ENCODE peak calls at places on chromosomes 12 and 14, in ten cellular contexts. Y, F, O, E, K, P, G, B, R and I are unnamed samples.
A peak's percentile ranks its signal among the peaks of the same experiment; 100 is the strongest.

GRCh38 chr14:76924363-76925151 is 98.3 kb downstream of the LRRC74A start:
- DNase-seq in Y (no peak), F (peak; percentile 53), O (no peak), E (no peak), K (no peak), P (no peak), G (no peak), B (no peak), R (no peak), I (peak; percentile 83)

GRCh38 chr14:90698379-90698869 is 117.8 kb downstream of the TTC7B start:
- DNase-seq in Y (no peak), F (peak; percentile 49), O (no peak), E (peak; percentile 58), K (peak; percentile 77), P (peak; percentile 58), G (peak; percentile 18), B (no peak), R (no peak), I (peak; percentile 69)

GRCh38 chr14:51079489-51079888 is 15.4 kb downstream of the TRIM9 start:
- DNase-seq in Y (no peak), F (no peak), O (no peak), E (no peak), K (no peak), P (no peak), G (no peak), B (no peak), R (no peak), I (no peak)

GRCh38 chr12:52486166-52487105 is 6.6 kb downstream of the KRT6A start:
- DNase-seq in Y (no peak), F (no peak), O (no peak), E (no peak), K (no peak), P (no peak), G (no peak), B (no peak), R (no peak), I (no peak)

GRCh38 chr14:64643709-64644108 is 60.5 kb upstream of the PLEKHG3 start:
- DNase-seq in Y (no peak), F (no peak), O (no peak), E (no peak), K (no peak), P (no peak), G (no peak), B (no peak), R (no peak), I (no peak)

GRCh38 chr14:91250912-91251311 is 6.4 kb upstream of the GPR68 start:
- DNase-seq in Y (no peak), F (no peak), O (no peak), E (no peak), K (no peak), P (no peak), G (no peak), B (no peak), R (no peak), I (no peak)

GRCh38 chr12:95959107-95959506 is 16.0 kb downstream of the AMDHD1 start:
- DNase-seq in Y (no peak), F (no peak), O (no peak), E (no peak), K (no peak), P (peak; percentile 14), G (no peak), B (no peak), R (no peak), I (no peak)

GRCh38 chr14:51004801-51005526 is 60.7 kb upstream of the PYGL start:
- DNase-seq in Y (no peak), F (peak; percentile 25), O (no peak), E (no peak), K (no peak), P (peak; percentile 51), G (no peak), B (no peak), R (no peak), I (no peak)

GRCh38 chr14:67833403-67833802 is 13.8 kb downstream of the RAD51B start:
- DNase-seq in Y (no peak), F (no peak), O (no peak), E (no peak), K (no peak), P (no peak), G (no peak), B (no peak), R (no peak), I (no peak)

GRCh38 chr12:102347761-102348160 is 132.6 kb downstream of the IGF1 start:
- DNase-seq in Y (no peak), F (no peak), O (no peak), E (no peak), K (no peak), P (no peak), G (no peak), B (no peak), R (no peak), I (no peak)

GRCh38 chr14:100066984-100067383 is 1.8 kb downstream of the EVL start:
- DNase-seq in Y (peak; percentile 39), F (no peak), O (no peak), E (no peak), K (no peak), P (no peak), G (no peak), B (no peak), R (no peak), I (no peak)

GRCh38 chr12:75722714-75723200 is 211.3 kb upstream of the KRR1 start:
- DNase-seq in Y (no peak), F (peak; percentile 75), O (peak; percentile 28), E (peak; percentile 53), K (no peak), P (peak; percentile 93), G (peak; percentile 18), B (peak; percentile 69), R (no peak), I (peak; percentile 59)

GRCh38 chr12:46585854-46586621 is 213.5 kb upstream of the SLC38A2 start:
- DNase-seq in Y (peak; percentile 68), F (no peak), O (no peak), E (no peak), K (no peak), P (peak; percentile 92), G (no peak), B (no peak), R (no peak), I (peak; percentile 35)

DNA sequence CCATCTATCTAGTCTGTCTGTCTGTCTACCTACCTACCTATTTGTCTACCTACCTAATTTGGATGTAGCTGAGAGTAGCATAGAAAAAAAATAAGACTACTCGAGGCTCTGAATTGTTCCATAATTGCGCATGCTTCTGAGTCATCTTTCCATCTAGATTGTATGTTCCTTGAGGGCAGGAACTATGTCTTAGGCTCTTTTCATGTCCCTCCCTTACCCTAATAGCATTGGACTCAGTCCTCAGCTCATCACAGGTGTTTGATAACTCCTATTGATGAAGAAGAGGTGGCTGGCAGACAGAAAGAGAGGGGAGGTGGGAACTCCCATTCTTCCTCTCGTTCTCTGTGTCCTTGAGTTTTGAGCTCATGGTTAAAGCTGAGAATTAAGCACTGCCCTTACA is 263.7 kb downstream of the TTC6 start:
- DNase-seq in Y (no peak), F (no peak), O (no peak), E (no peak), K (no peak), P (no peak), G (no peak), B (no peak), R (no peak), I (no peak)
- H3K4me3 ChIP-seq in Y (no peak overlapping the region), F (no peak overlapping the region), O (no peak overlapping the region), E (no peak overlapping the region), K (no peak overlapping the region), P (no peak overlapping the region), G (no peak overlapping the region), B (no peak overlapping the region), R (no peak overlapping the region), I (no peak overlapping the region)

GRCh38 chr12:104215638-104216297 is at the start of gene TXNRD1:
- DNase-seq in Y (peak; percentile 80), F (peak; percentile 90), O (peak; percentile 19), E (peak; percentile 58), K (peak; percentile 92), P (peak; percentile 76), G (peak; percentile 55), B (peak; percentile 63), R (peak; percentile 88), I (peak; percentile 87)
- TF ChIP-seq POLR2A in Y (no peak), F (peak; percentile 92), O (peak; percentile 81), E (no peak), K (peak; percentile 65), P (peak; percentile 63), G (peak; percentile 37), B (no peak), R (peak; percentile 14), I (no peak)

GRCh38 chr12:130838951-130839769 is at the start of gene STX2:
- DNase-seq in Y (peak; percentile 81), F (peak; percentile 85), O (peak; percentile 30), E (peak; percentile 57), K (peak; percentile 95), P (peak; percentile 74), G (peak; percentile 83), B (peak; percentile 70), R (no peak), I (peak; percentile 86)
- TF ChIP-seq CTCF in Y (no peak), F (peak; percentile 18), O (no peak), E (no peak), K (peak; percentile 38), P (peak; percentile 44), G (peak; percentile 17), B (peak; percentile 6), R (no peak), I (no peak)

GRCh38 chr12:124515981-124516380 is 51.4 kb downstream of the NCOR2 start:
- DNase-seq in Y (no peak), F (peak; percentile 54), O (no peak), E (peak; percentile 77), K (peak; percentile 77), P (no peak), G (no peak), B (no peak), R (no peak), I (no peak)
- H3K4me3 ChIP-seq in Y (no peak overlapping the region), F (no peak overlapping the region), O (no peak overlapping the region), E (peak overlapping the region; percentile 6), K (peak overlapping the region; percentile 78), P (no peak overlapping the region), G (peak overlapping the region; percentile 62), B (peak overlapping the region; percentile 47), R (peak overlapping the region; percentile 6), I (no peak overlapping the region)

DNA sequence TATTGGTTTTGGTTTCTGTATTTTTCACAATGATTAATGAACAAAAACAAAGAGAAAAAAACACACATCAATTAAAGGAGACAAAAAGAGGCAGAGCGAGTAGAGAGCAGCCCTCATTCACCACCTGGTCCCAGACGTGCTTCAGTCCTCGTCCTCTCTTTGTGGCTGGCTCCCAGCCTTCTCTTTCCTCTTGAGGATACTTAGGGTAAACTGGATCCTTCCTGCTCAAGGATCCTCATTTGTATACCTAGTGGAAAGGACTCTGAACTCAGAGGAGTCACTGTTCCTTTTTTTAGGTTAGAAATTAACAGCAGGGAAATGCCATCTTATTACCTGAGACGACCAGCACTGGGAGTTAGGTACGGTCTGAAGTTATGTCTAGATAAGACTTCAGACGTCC is 9.7 kb downstream of the MLEC start:
- DNase-seq in Y (no peak), F (no peak), O (no peak), E (no peak), K (no peak), P (no peak), G (no peak), B (no peak), R (no peak), I (peak; percentile 82)
- TF ChIP-seq POLR2A in Y (no peak), F (no peak), O (no peak), E (no peak), K (no peak), P (no peak), G (no peak), B (no peak), R (no peak), I (no peak)